ENCODE peak calls at places on chromosomes 11 and 22, in four cellular contexts. G is SIG-M5, H is skeletal muscle cell, X is uterus. D is an unnamed sample.

GRCh38 chr22:17149073-17149815 is 9.8 kb downstream of the HDHD5 start:
- DNase-seq in G (no peak), X (no peak), H (no peak), D (no peak)

GRCh38 chr22:38416621-38417251 is 38.3 kb downstream of the KCNJ4 start:
- DNase-seq in X (no peak), G (no peak), H (no peak), D (no peak)

GRCh38 chr11:95337972-95338429 is 107.0 kb upstream of the SESN3 start:
- DNase-seq in G (no peak), X (no peak), H (no peak), D (no peak)

GRCh38 chr11:37972691-37973090 is 1374.7 kb upstream of the RAG2 start:
- DNase-seq in G (no peak), X (no peak), H (no peak), D (no peak)

GRCh38 chr22:37519268-37520195 is at the start of gene CARD10:
- DNase-seq in X (no peak), H (no peak), G (no peak), D (no peak)

GRCh38 chr22:43009444-43009843 is 5.5 kb downstream of the PACSIN2 start:
- DNase-seq in H (no peak), G (no peak), X (no peak), D (no peak)

GRCh38 chr11:118911113-118911879 is 14.4 kb downstream of the BCL9L start:
- DNase-seq in X (peak), G (no peak), H (no peak), D (no peak)

GRCh38 chr11:63599211-63600122 is 14.8 kb downstream of the PLAAT3 start:
- DNase-seq in H (no peak), X (no peak), G (no peak), D (no peak)

GRCh38 chr11:1205121-1205986 is 17.5 kb upstream of the MUC5B start:
- DNase-seq in H (no peak), X (peak), G (no peak), D (no peak)

GRCh38 chr11:221998-222789 is 13.9 kb downstream of the SIRT3 start:
- DNase-seq in X (no peak), H (no peak), G (no peak), D (no peak)

GRCh38 chr22:22058649-22059475 is 76.3 kb upstream of the TOP3B start:
- DNase-seq in G (no peak), H (no peak), X (no peak), D (no peak)

GRCh38 chr11:75325713-75326438 is 25.6 kb downstream of the ARRB1 start:
- DNase-seq in X (peak), G (no peak), H (peak), D (peak)

GRCh38 chr22:23266780-23267179 is 86.5 kb downstream of the BCR start:
- DNase-seq in G (no peak), H (no peak), X (no peak), D (no peak)

GRCh38 chr11:96817488-96817887 is 427.7 kb downstream of the JRKL start:
- DNase-seq in G (no peak), X (no peak), H (no peak), D (no peak)

GRCh38 chr11:95972055-95972454 is 48.1 kb upstream of the MTMR2 start:
- DNase-seq in X (no peak), G (no peak), H (no peak), D (no peak)

GRCh38 chr11:134741453-134742227 is 329.6 kb upstream of the B3GAT1 start:
- DNase-seq in H (no peak), X (no peak), G (no peak), D (no peak)

GRCh38 chr22:40729284-40729683 is 50.0 kb downstream of the MCHR1 start:
- DNase-seq in H (no peak), X (no peak), G (no peak), D (no peak)

GRCh38 chr11:95078526-95078925 is 11.1 kb upstream of the ENDOD1 start:
- DNase-seq in X (no peak), G (no peak), H (no peak), D (no peak)

GRCh38 chr11:35763301-35763700 is 100.7 kb downstream of the TRIM44 start:
- DNase-seq in X (no peak), G (no peak), H (no peak), D (no peak)

GRCh38 chr11:30510750-30511149 is 75.4 kb downstream of the MPPED2 start:
- DNase-seq in X (no peak), G (no peak), H (no peak), D (no peak)

GRCh38 chr11:398826-399225 is 4.8 kb downstream of the PKP3 start:
- DNase-seq in G (no peak), H (no peak), X (no peak), D (no peak)

GRCh38 chr22:50444663-50445062 is 30.2 kb downstream of the SBF1 start:
- DNase-seq in G (no peak), H (peak), X (no peak), D (peak)

GRCh38 chr11:43327987-43328386 is 16.2 kb downstream of the API5 start:
- DNase-seq in H (peak), G (no peak), X (no peak), D (peak)

GRCh38 chr11:47256374-47256773 is 1.4 kb upstream of the NR1H3 start:
- DNase-seq in G (no peak), X (no peak), H (no peak), D (no peak)

GRCh38 chr11:120581317-120581716 is 69.8 kb downstream of the GRIK4 start:
- DNase-seq in X (no peak), H (no peak), G (no peak), D (no peak)

GRCh38 chr11:128448487-128448886 is 138.9 kb downstream of the ETS1 start:
- DNase-seq in H (no peak), X (no peak), G (no peak), D (no peak)

GRCh38 chr11:75867778-75868374 is 52.9 kb downstream of the UVRAG start:
- DNase-seq in G (no peak), H (peak), X (peak), D (peak)

GRCh38 chr22:23070418-23071162 is at the start of gene GNAZ:
- DNase-seq in X (peak), G (no peak), H (no peak), D (no peak)

GRCh38 chr22:33022231-33022630 is 36.0 kb downstream of the SYN3 start:
- DNase-seq in H (no peak), X (no peak), G (no peak), D (no peak)

GRCh38 chr11:100593321-100593720 is 93.8 kb upstream of the ARHGAP42 start:
- DNase-seq in H (no peak), X (no peak), G (no peak), D (no peak)